ENCODE peak calls at places on chromosomes 16 and 17, in seven cellular contexts. A is nucleus accumbens; X is effector memory CD4-positive, alpha-beta T cell; U is EL; S is midbrain; T is NCI-H1105 treated with DMSO at 0.1 percent for 48 hours; Z is stimulated activated CD4-positive, alpha-beta T cell treated with anti-CD3 and anti-CD28 coated beads, TNF-alpha, amount 100 ng/mL, for 24 hours. B is an unnamed sample.

GRCh38 chr17:28008526-28008925 is 34.0 kb upstream of the NLK start:
- DNase-seq in A (no peak), X (no peak), U (peak), S (no peak), T (no peak), Z (no peak), B (peak)

GRCh38 chr16:3348547-3349167 is 7.0 kb upstream of the OR2C1 start:
- DNase-seq in A (no peak), X (no peak), U (no peak), S (no peak), T (no peak), Z (no peak), B (no peak)

GRCh38 chr17:65048441-65048840 is 8.1 kb downstream of the GNA13 start:
- DNase-seq in A (no peak), X (no peak), U (no peak), S (no peak), T (no peak), Z (no peak), B (no peak)

GRCh38 chr17:60463157-60463820 is 41.0 kb downstream of the CHCT1 start:
- DNase-seq in A (no peak), X (no peak), U (no peak), S (no peak), T (no peak), Z (no peak), B (no peak)

GRCh38 chr17:65698381-65699061 is 137.1 kb upstream of the AXIN2 start:
- DNase-seq in A (no peak), X (no peak), U (peak), S (no peak), T (no peak), Z (no peak), B (no peak)

GRCh38 chr16:21611178-21611545 is 11.8 kb downstream of the METTL9 start:
- DNase-seq in A (no peak), X (no peak), U (no peak), S (no peak), T (no peak), Z (no peak), B (peak)

GRCh38 chr16:25108054-25108453 is 3.5 kb upstream of the LCMT1 start:
- DNase-seq in A (no peak), X (no peak), U (no peak), S (no peak), T (no peak), Z (peak), B (no peak)

GRCh38 chr16:86910821-86911220 is 332.5 kb downstream of the FOXL1 start:
- DNase-seq in A (no peak), X (no peak), U (no peak), S (no peak), T (no peak), Z (no peak), B (no peak)

GRCh38 chr16:50438041-50438437 is 69.3 kb upstream of the BRD7 start:
- DNase-seq in A (no peak), X (no peak), U (no peak), S (no peak), T (no peak), Z (no peak), B (no peak)

GRCh38 chr17:34384822-34385605 is 22.0 kb upstream of the CCL1 start:
- DNase-seq in A (no peak), X (no peak), U (no peak), S (no peak), T (no peak), Z (no peak), B (no peak)

GRCh38 chr16:52171481-52171880 is 375.5 kb downstream of the TOX3 start:
- DNase-seq in A (no peak), X (no peak), U (no peak), S (no peak), T (no peak), Z (no peak), B (no peak)

GRCh38 chr17:35432176-35433074 is at the start of gene SLFN12:
- DNase-seq in A (no peak), X (peak), U (peak), S (peak), T (no peak), Z (peak), B (peak)

GRCh38 chr16:84195201-84196093 is 4.5 kb downstream of the ADAD2 start:
- DNase-seq in A (no peak), X (no peak), U (no peak), S (no peak), T (no peak), Z (no peak), B (no peak)

GRCh38 chr16:84735846-84736586 is 36.2 kb downstream of the USP10 start:
- DNase-seq in A (no peak), X (peak), U (no peak), S (no peak), T (peak), Z (no peak), B (no peak)

GRCh38 chr16:48592839-48593429 is 17.0 kb downstream of the N4BP1 start:
- DNase-seq in A (no peak), X (no peak), U (no peak), S (no peak), T (no peak), Z (no peak), B (no peak)

GRCh38 chr17:40323731-40324650 is 15.0 kb downstream of the RARA start:
- DNase-seq in A (no peak), X (peak), U (peak), S (no peak), T (no peak), Z (no peak), B (no peak)

GRCh38 chr16:22813223-22813945 is 578 bp upstream of the HS3ST2 start:
- DNase-seq in A (peak), X (no peak), U (peak), S (peak), T (peak), Z (peak), B (peak)

GRCh38 chr16:66462912-66463311 is 35.8 kb downstream of the BEAN1 start:
- DNase-seq in A (no peak), X (no peak), U (no peak), S (no peak), T (no peak), Z (no peak), B (no peak)

GRCh38 chr17:10777890-10778289 is 26.0 kb downstream of the TMEM238L start:
- DNase-seq in A (no peak), X (no peak), U (no peak), S (no peak), T (no peak), Z (no peak), B (no peak)

GRCh38 chr17:46059457-46059856 is 60.4 kb downstream of the STH start:
- DNase-seq in A (no peak), X (no peak), U (no peak), S (no peak), T (no peak), Z (no peak), B (no peak)

B was measured in retinal pigment epithelial cell.